ENCODE peak calls at places on chromosomes 13 and 19, in eight cellular contexts. T is A549, I is uterus, M is upper lobe of left lung, K is esophagus squamous epithelium, E is stomach, U is endothelial cell of umbilical vein, H is transverse colon. A is an unnamed sample.
A peak's percentile ranks its signal among the peaks of the same experiment; 100 is the strongest.

GRCh38 chr19:3782903-3783302 is 3.3 kb downstream of the MATK start:
- DNase-seq in T (no peak), I (no peak), H (no peak), E (no peak), K (no peak), M (no peak), U (no peak), A (no peak)

GRCh38 chr13:105327727-105328126 is 1207.7 kb downstream of the EFNB2 start:
- DNase-seq in K (no peak), M (no peak), U (no peak), E (no peak), T (no peak), H (no peak), I (no peak), A (no peak)

GRCh38 chr13:83732755-83733154 is 149.5 kb downstream of the SLITRK1 start:
- DNase-seq in K (no peak), U (no peak), I (no peak), T (no peak), M (no peak), E (no peak), H (no peak), A (no peak)

GRCh38 chr13:28558126-28558525 is 63.2 kb upstream of the FLT1 start:
- DNase-seq in H (no peak), K (no peak), U (peak; percentile 71), E (no peak), M (no peak), T (no peak), I (no peak), A (no peak)

GRCh38 chr13:30466841-30467252 is 1.1 kb upstream of the HMGB1 start:
- DNase-seq in T (no peak), I (no peak), E (no peak), H (no peak), U (no peak), M (no peak), K (no peak), A (no peak)

GRCh38 chr19:53988981-53989380 is 2.5 kb upstream of the CACNG6 start:
- DNase-seq in I (no peak), U (no peak), M (no peak), K (no peak), H (no peak), E (no peak), T (no peak), A (no peak)

GRCh38 chr19:10654610-10655456 is 687 bp downstream of the ILF3 start:
- DNase-seq in M (no peak), U (peak; percentile 34), H (peak; percentile 52), T (peak; percentile 37), I (peak; percentile 61), K (no peak), E (peak; percentile 35), A (no peak)

GRCh38 chr13:112083971-112084370 is 17.0 kb downstream of the SOX1 start:
- DNase-seq in I (no peak), E (no peak), H (no peak), M (no peak), U (no peak), T (no peak), K (no peak), A (no peak)

GRCh38 chr13:33870046-33870668 is 52.2 kb downstream of the RFC3 start:
- DNase-seq in M (no peak), U (no peak), E (no peak), K (no peak), T (no peak), H (no peak), I (no peak), A (no peak)

GRCh38 chr13:27199691-27200090 is 28.1 kb upstream of the USP12 start:
- DNase-seq in M (no peak), U (no peak), T (no peak), H (no peak), K (no peak), E (no peak), I (no peak), A (no peak)

GRCh38 chr19:35901854-35902661 is at the start of gene HCST:
- DNase-seq in U (no peak), T (no peak), H (peak; percentile 30), M (no peak), K (no peak), I (no peak), E (no peak), A (no peak)

GRCh38 chr13:74077847-74078246 is 56.4 kb downstream of the KLF12 start:
- DNase-seq in H (no peak), M (no peak), I (no peak), K (no peak), E (no peak), T (no peak), U (no peak), A (no peak)

GRCh38 chr13:113806104-113806471 is 47.1 kb downstream of the TMEM255B start:
- DNase-seq in T (no peak), H (no peak), E (no peak), M (no peak), I (no peak), K (no peak), U (no peak), A (no peak)

GRCh38 chr13:31172001-31172400 is 10.3 kb upstream of the HSPH1 start:
- DNase-seq in U (peak; percentile 14), I (no peak), M (no peak), E (no peak), T (peak; percentile 15), H (no peak), K (no peak), A (no peak)

DNA sequence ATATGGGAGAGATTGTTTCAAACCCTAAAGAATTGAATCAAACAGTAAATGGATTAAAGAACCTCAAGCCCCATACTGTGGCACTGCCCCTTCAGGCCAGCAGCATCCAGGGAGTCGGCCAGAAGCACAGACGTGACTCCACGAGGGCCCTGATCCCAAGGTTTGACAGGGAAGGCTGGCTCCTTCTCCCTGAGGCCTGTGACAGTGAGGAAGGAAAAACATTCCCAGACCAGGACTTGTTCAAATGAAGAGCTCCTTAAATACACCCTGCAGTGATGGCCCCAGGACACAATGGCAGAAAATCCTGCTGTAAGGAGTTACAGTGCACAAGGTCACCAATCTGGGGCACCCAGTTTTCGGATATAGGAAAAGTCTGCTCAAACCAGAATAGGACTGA is 91.0 kb downstream of the COL4A1 start:
- DNase-seq in I (no peak), T (no peak), E (no peak), U (no peak), M (no peak), K (no peak), H (no peak), A (no peak)
- TF ChIP-seq CTCF in I (no peak), T (no peak), E (no peak), U (no peak), M (no peak), K (no peak), H (no peak), A (no peak)

DNA sequence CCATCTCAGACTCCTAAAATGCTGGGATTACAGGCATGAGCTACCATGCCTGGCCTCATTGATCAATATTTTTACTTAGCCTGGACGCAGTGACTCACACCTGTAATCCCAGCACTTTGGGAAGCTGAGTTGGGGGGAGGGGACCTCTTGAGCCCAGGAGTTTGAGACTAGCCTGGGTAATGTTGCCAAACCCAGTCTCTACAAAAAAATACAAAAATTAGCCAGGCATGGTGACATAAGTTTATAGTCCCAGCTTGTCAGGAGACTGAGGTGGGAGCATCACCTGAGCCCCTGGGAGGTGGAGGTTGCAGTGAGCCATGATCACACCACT is 1.9 kb downstream of the SAE1 start:
- DNase-seq in H (no peak), K (no peak), T (no peak), M (no peak), U (no peak), E (no peak), I (no peak), A (no peak)
- TF ChIP-seq POLR2A in H (no peak), K (no peak), T (no peak), M (no peak), U (no peak), E (no peak), I (no peak), A (no peak)

DNA sequence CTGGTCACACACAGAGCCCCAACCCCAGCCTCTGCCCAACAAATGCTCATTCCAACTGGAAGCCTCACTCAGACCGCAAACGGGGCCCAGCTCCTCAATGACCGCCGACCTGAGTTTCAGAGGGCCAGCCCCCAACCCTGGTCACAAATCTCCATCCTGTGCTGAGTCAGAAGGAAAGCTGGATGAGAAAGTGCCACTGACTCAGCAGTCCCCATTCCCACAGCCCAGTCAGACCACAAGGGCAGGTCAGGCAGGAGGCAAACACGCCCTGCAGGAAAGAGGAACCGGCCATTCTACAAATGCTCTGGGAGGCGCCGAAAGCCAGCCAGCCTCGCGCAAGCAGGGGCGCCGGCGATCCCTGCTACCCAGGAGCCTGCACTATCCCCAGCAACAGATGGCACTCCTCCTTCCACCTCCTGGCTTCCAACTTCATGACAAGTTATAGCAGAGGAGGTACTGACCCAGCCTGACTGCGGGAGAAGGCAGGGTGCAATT is 14.1 kb upstream of the PRKD2 start:
- DNase-seq in E (peak; percentile 46), M (no peak), T (peak; percentile 65), U (peak; percentile 88), K (no peak), H (no peak), I (no peak), A (no peak)
- H3K9me3 ChIP-seq in E (no peaks in the 10 kb centered on the region), M (no peaks in the 10 kb centered on the region), T (no peaks in the 10 kb centered on the region), U (no peaks in the 10 kb centered on the region), K (no peaks in the 10 kb centered on the region), H (no peaks in the 10 kb centered on the region), I (no peaks in the 10 kb centered on the region), A (no peaks in the 10 kb centered on the region)

DNA sequence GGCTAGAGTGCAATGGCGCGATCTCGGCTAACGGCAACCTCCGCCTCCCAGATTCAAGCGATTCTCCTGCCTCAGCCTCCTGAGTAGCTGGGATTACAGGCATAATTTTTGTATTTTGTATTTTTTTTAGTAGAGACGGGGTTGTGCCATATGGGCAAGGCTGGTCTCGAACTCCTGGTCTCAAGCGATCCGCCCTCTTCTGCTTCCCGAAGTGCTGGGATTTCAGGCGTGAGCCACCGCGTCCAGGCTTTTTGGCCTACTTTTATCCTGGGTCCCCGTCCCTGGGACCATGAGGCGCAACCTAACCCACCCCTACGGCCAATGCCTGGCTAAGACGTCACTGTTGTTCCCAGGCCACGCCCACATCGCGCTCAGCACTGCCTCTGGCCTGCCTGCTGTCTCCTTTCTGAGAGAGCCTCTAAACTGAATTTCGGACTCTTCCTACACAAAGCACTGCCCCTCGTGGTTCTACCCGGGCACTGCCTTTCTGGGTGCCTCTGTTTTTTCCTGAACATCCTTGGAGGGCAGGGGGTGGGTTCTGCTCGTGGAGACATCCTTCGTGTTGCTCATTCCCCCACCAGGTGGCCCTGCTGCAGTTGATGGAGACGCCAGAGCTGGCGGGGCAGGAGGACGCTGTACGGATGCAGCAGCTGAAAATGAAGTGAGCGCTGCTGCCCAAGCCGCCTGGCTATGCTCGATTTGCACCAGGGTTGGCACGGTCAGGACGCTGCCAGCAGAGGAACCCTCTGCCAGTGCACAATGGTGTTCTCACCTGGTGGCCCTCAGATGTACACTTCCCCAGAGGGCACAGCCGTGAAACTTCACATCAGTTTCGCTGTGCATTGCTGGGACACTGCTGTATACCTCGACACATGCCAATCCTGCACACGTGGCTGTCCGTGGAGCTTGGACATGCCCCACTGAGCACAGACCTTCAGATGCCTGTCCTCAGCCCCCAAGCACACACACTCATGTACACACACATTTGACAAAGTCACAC is 2.0 kb downstream of the REX1BD start:
- DNase-seq in U (no peak), H (peak; percentile 49), K (no peak), E (no peak), I (no peak), M (peak; percentile 46), T (peak; percentile 94), A (peak; percentile 51)
- TF ChIP-seq CTCF in U (peak; percentile 17), H (no peak), K (no peak), E (no peak), I (no peak), M (no peak), T (peak; percentile 44), A (peak; percentile 34)

A was measured in gastrocnemius medialis.